ENCODE peak calls at places on chromosomes 12 and 14, in five cellular contexts. W is amniotic stem cell, P is colonic mucosa, G is choroid plexus epithelial cell, A is HT-29. Y is an unnamed sample.

GRCh38 chr14:52351561-52352491 is 37.7 kb downstream of the PTGER2 start:
- DNase-seq in G (peak; percentile 69), W (no peak), P (no peak), A (no peak), Y (peak; percentile 87)

GRCh38 chr12:104510145-104510872 is 53.6 kb downstream of the CHST11 start:
- DNase-seq in W (no peak), A (no peak), P (no peak), G (peak; percentile 28), Y (no peak)

GRCh38 chr14:67387195-67387594 is 24.8 kb downstream of the PLEK2 start:
- DNase-seq in A (no peak), W (no peak), P (no peak), G (no peak), Y (peak; percentile 49)

GRCh38 chr12:54060975-54061778 is 7.5 kb downstream of the HOXC4 start:
- DNase-seq in G (no peak), A (no peak), W (no peak), P (no peak), Y (peak; percentile 52)

GRCh38 chr12:26473291-26473690 is 277.9 kb downstream of the SSPN start:
- DNase-seq in G (no peak), P (no peak), W (no peak), A (no peak), Y (peak; percentile 40)

GRCh38 chr14:58941666-58942065 is 246.8 kb upstream of the DAAM1 start:
- DNase-seq in G (peak; percentile 45), W (no peak), P (no peak), A (no peak), Y (no peak)

GRCh38 chr14:77068515-77069200 is 29.4 kb upstream of the CIPC start:
- DNase-seq in W (no peak), G (no peak), A (no peak), P (no peak), Y (no peak)

GRCh38 chr12:95179011-95179410 is 38.3 kb downstream of the FGD6 start:
- DNase-seq in A (no peak), P (no peak), G (no peak), W (no peak), Y (no peak)

GRCh38 chr12:84727964-84728363 is 184.6 kb downstream of the SLC6A15 start:
- DNase-seq in A (no peak), G (peak; percentile 25), P (no peak), W (no peak), Y (no peak)

GRCh38 chr12:49294086-49294803 is 702 bp upstream of the PRPH start:
- DNase-seq in A (no peak), W (no peak), P (no peak), G (no peak), Y (no peak)

GRCh38 chr12:52580496-52580895 is 6.9 kb upstream of the KRT74 start:
- DNase-seq in A (no peak), G (no peak), W (no peak), P (no peak), Y (no peak)

GRCh38 chr12:4440187-4440941 is 5.3 kb downstream of the FGF6 start:
- DNase-seq in A (no peak), W (no peak), P (peak; percentile 4), G (no peak), Y (no peak)

GRCh38 chr12:57031228-57031670 is 14.9 kb upstream of the TAC3 start:
- DNase-seq in P (peak; percentile 42), G (no peak), A (peak; percentile 23), W (no peak), Y (no peak)

GRCh38 chr14:98593361-98593761 is 678.6 kb downstream of the BCL11B start:
- DNase-seq in P (no peak), G (no peak), W (no peak), A (no peak), Y (no peak)

GRCh38 chr14:71061458-71061857 is 154.2 kb downstream of the PCNX1 start:
- DNase-seq in G (peak; percentile 73), A (no peak), W (no peak), P (no peak), Y (peak; percentile 45)

GRCh38 chr12:106138279-106138645 is 492 bp downstream of the NUAK1 start:
- DNase-seq in G (no peak), A (no peak), W (no peak), P (no peak), Y (no peak)

GRCh38 chr14:85529803-85530574 is at the start of gene FLRT2:
- DNase-seq in A (no peak), P (peak; percentile 28), W (peak; percentile 70), G (peak; percentile 77), Y (peak; percentile 71)

GRCh38 chr12:75825686-75826085 is 205.9 kb downstream of the PHLDA1 start:
- DNase-seq in G (peak; percentile 86), W (no peak), A (peak; percentile 66), P (no peak), Y (peak; percentile 95)

GRCh38 chr14:92486881-92487280 is 26.7 kb upstream of the RIN3 start:
- DNase-seq in A (no peak), P (no peak), W (no peak), G (peak; percentile 83), Y (peak; percentile 10)

GRCh38 chr12:131828671-131829350 is 618 bp downstream of the MMP17 start:
- DNase-seq in P (no peak), A (no peak), G (no peak), W (no peak), Y (no peak)

GRCh38 chr12:51171884-51172514 is 936 bp downstream of the TFCP2 start:
- DNase-seq in G (peak; percentile 37), P (peak; percentile 26), W (peak; percentile 7), A (peak; percentile 61), Y (peak; percentile 49)

GRCh38 chr12:79706676-79707075 is 15.9 kb upstream of the PAWR start:
- DNase-seq in P (no peak), A (no peak), W (no peak), G (no peak), Y (no peak)

GRCh38 chr12:14975451-14975850 is 2.6 kb downstream of the PDE6H start:
- DNase-seq in A (no peak), P (no peak), G (no peak), W (no peak), Y (no peak)

GRCh38 chr12:55930771-55931316 is at the start of gene DGKA:
- DNase-seq in A (peak; percentile 71), W (peak; percentile 65), P (peak; percentile 77), G (peak; percentile 83), Y (peak; percentile 91)

GRCh38 chr14:20988717-20989116 is 1.1 kb upstream of the METTL17 start:
- DNase-seq in W (no peak), G (peak; percentile 52), P (no peak), A (no peak), Y (peak; percentile 34)

GRCh38 chr14:98290596-98290995 is 981.4 kb downstream of the BCL11B start:
- DNase-seq in A (no peak), P (no peak), W (no peak), G (no peak), Y (no peak)

GRCh38 chr12:60100150-60100549 is 504.3 kb downstream of the SLC16A7 start:
- DNase-seq in W (no peak), A (no peak), P (no peak), G (peak; percentile 24), Y (no peak)

GRCh38 chr12:2783936-2784600 is 10.7 kb upstream of the FKBP4 start:
- DNase-seq in G (peak; percentile 58), P (peak; percentile 73), A (peak; percentile 59), W (no peak), Y (peak; percentile 47)

GRCh38 chr14:36522347-36522971 is 2.4 kb upstream of the NKX2-1 start:
- DNase-seq in P (no peak), A (no peak), G (no peak), W (no peak), Y (no peak)

GRCh38 chr12:467591-467990 is 7.9 kb downstream of the B4GALNT3 start:
- DNase-seq in P (no peak), A (no peak), G (peak; percentile 49), W (no peak), Y (no peak)

Y was measured in fibroblast of mammary gland.